ENCODE peak calls at places on chromosomes 2 and 18, in six cellular contexts. P is sciatic nerve; B is HEK293T; N is stimulated activated CD4-positive, alpha-beta T cell treated with anti-CD3 and anti-CD28 coated beads, Interleukin-12 subunit alpha, Interleukin-12 subunit beta, amount 100 ng/mL, for 48 hours; Y is neural crest cell; D is stimulated activated CD8-positive, alpha-beta memory T cell treated with anti-CD3 and anti-CD28 coated beads, Interleukin-15, amount 100 ng/mL, for 1 hour. Q is an unnamed sample.

GRCh38 chr18:12076424-12077140 is 17.1 kb upstream of the ANKRD62 start:
- DNase-seq in P (no peak), B (peak; percentile 45), N (no peak), Y (peak; percentile 36), D (no peak), Q (no peak)

GRCh38 chr2:137190411-137191190 is 425.3 kb downstream of the THSD7B start:
- DNase-seq in P (no peak), B (no peak), N (no peak), Y (no peak), D (no peak), Q (no peak)

GRCh38 chr2:113818382-113818951 is 62.0 kb upstream of the SLC35F5 start:
- DNase-seq in P (no peak), B (peak; percentile 39), N (no peak), Y (peak; percentile 2), D (no peak), Q (no peak)

GRCh38 chr2:234958746-234959395 is 7.1 kb downstream of the SH3BP4 start:
- DNase-seq in P (peak; percentile 27), B (no peak), N (no peak), Y (no peak), D (no peak), Q (no peak)

GRCh38 chr2:196528486-196529223 is 110.9 kb upstream of the CCDC150 start:
- DNase-seq in P (no peak), B (no peak), N (no peak), Y (no peak), D (no peak), Q (no peak)

GRCh38 chr2:168920504-168921157 is 19.5 kb downstream of the G6PC2 start:
- DNase-seq in P (no peak), B (peak; percentile 26), N (no peak), Y (no peak), D (no peak), Q (no peak)

GRCh38 chr2:238502956-238503791 is 76.4 kb downstream of the ASB1 start:
- DNase-seq in P (peak; percentile 51), B (no peak), N (no peak), Y (no peak), D (no peak), Q (no peak)

GRCh38 chr2:147628971-147629421 is 215.8 kb upstream of the ACVR2A start:
- DNase-seq in P (no peak), B (no peak), N (no peak), Y (no peak), D (no peak), Q (no peak)

GRCh38 chr2:240149943-240150784 is 9.7 kb upstream of the OTOS start:
- DNase-seq in P (no peak), B (peak; percentile 67), N (peak; percentile 18), Y (peak; percentile 54), D (no peak), Q (peak; percentile 62)

GRCh38 chr2:200369886-200370285 is 63.4 kb downstream of the SPATS2L start:
- DNase-seq in P (no peak), B (no peak), N (no peak), Y (no peak), D (no peak), Q (no peak)

GRCh38 chr2:206477296-206477695 is 34.0 kb downstream of the ADAM23 start:
- DNase-seq in P (no peak), B (no peak), N (no peak), Y (no peak), D (no peak), Q (no peak)